ENCODE peak calls at places on chromosomes 5 and 9, in ten cellular contexts. K is NCI-H1417; A is H1; I is AG09309; U is heart left ventricle; F is CD8-positive, alpha-beta memory T cell; H is activated T-cell treated with anti-CD3 and anti-CD28 coated beads, Interleukin-2, amount 50 U/mL, for 4 hours; J is cerebellum; P is AG20443; M is NCI-H146. X is an unnamed sample.

GRCh38 chr5:55857247-55857640 is 6.1 kb downstream of the IL31RA start:
- DNase-seq in M (no peak), K (no peak), A (no peak), U (no peak), J (no peak), H (no peak), F (no peak), P (no peak), I (no peak), X (no peak)

GRCh38 chr5:82885657-82886389 is 191.4 kb downstream of the TMEM167A start:
- DNase-seq in J (no peak), F (no peak), I (no peak), H (no peak), M (no peak), K (no peak), U (no peak), P (no peak), A (no peak), X (no peak)

GRCh38 chr9:79799691-79800345 is 228.1 kb downstream of the TLE4 start:
- DNase-seq in M (no peak), P (no peak), I (no peak), K (no peak), J (peak; percentile 49), H (no peak), F (no peak), U (peak; percentile 71), A (no peak), X (no peak)

GRCh38 chr9:125529589-125530515 is 177.2 kb downstream of the MAPKAP1 start:
- DNase-seq in U (no peak), I (no peak), H (no peak), A (no peak), K (no peak), F (no peak), M (no peak), J (no peak), P (no peak), X (no peak)

GRCh38 chr5:122367445-122367844 is 55.4 kb downstream of the SNCAIP start:
- DNase-seq in P (no peak), I (no peak), H (no peak), F (no peak), A (no peak), K (no peak), U (no peak), J (no peak), M (no peak), X (no peak)

GRCh38 chr5:127425037-127425436 is 92.4 kb upstream of the PRRC1 start:
- DNase-seq in K (no peak), M (no peak), U (no peak), I (no peak), P (no peak), A (no peak), F (no peak), H (no peak), J (no peak), X (no peak)

GRCh38 chr5:107388111-107388861 is 282.5 kb downstream of the EFNA5 start:
- DNase-seq in U (no peak), I (peak; percentile 93), J (no peak), H (no peak), P (peak; percentile 65), M (no peak), A (no peak), K (peak; percentile 23), F (no peak), X (peak; percentile 35)

GRCh38 chr5:22465177-22465576 is 388.0 kb downstream of the CDH12 start:
- DNase-seq in F (no peak), M (no peak), J (no peak), A (no peak), H (no peak), U (no peak), K (no peak), P (no peak), I (no peak), X (no peak)

GRCh38 chr9:8364021-8364782 is 564.6 kb upstream of the DMAC1 start:
- DNase-seq in U (peak; percentile 31), H (no peak), M (no peak), K (no peak), I (no peak), F (no peak), J (peak; percentile 23), A (no peak), P (no peak), X (no peak)

GRCh38 chr9:137956688-137957385 is 79.3 kb downstream of the CACNA1B start:
- DNase-seq in I (no peak), J (no peak), K (no peak), H (no peak), P (no peak), M (no peak), A (no peak), U (peak; percentile 8), F (no peak), X (no peak)

GRCh38 chr9:107007981-107008380 is 145.0 kb downstream of the ZNF462 start:
- DNase-seq in M (no peak), F (no peak), K (no peak), U (no peak), I (no peak), H (no peak), P (no peak), A (no peak), J (peak; percentile 10), X (no peak)

GRCh38 chr5:9877473-9877872 is 247.3 kb upstream of the TAS2R1 start:
- DNase-seq in F (no peak), J (no peak), M (no peak), A (no peak), I (no peak), H (no peak), K (no peak), U (no peak), P (peak; percentile 37), X (no peak)

GRCh38 chr5:39608024-39608423 is 183.2 kb upstream of the DAB2 start:
- DNase-seq in M (no peak), A (no peak), K (no peak), H (no peak), I (no peak), F (no peak), U (no peak), P (no peak), J (no peak), X (no peak)

GRCh38 chr5:11491658-11492057 is 412.6 kb downstream of the CTNND2 start:
- DNase-seq in J (no peak), I (no peak), F (no peak), U (no peak), K (no peak), A (no peak), M (no peak), H (no peak), P (no peak), X (no peak)

GRCh38 chr9:18424132-18424531 is 49.8 kb upstream of the ADAMTSL1 start:
- DNase-seq in P (no peak), K (no peak), U (no peak), A (no peak), F (no peak), J (no peak), M (no peak), I (no peak), H (no peak), X (no peak)

GRCh38 chr5:144028644-144029043 is 141.8 kb downstream of the YIPF5 start:
- DNase-seq in P (peak; percentile 79), J (no peak), M (no peak), I (peak; percentile 89), F (no peak), H (no peak), U (no peak), A (no peak), K (peak; percentile 24), X (peak; percentile 52)

GRCh38 chr9:87059740-87060139 is 112.4 kb upstream of the GAS1 start:
- DNase-seq in H (no peak), M (no peak), J (no peak), A (no peak), U (no peak), K (no peak), F (no peak), P (no peak), I (no peak), X (no peak)

GRCh38 chr9:95715911-95716435 is 159.5 kb upstream of the ERCC6L2 start:
- DNase-seq in F (no peak), A (no peak), U (no peak), J (no peak), P (no peak), K (no peak), H (no peak), M (no peak), I (no peak), X (no peak)

GRCh38 chr5:59917121-59917520 is 23.6 kb upstream of the PDE4D start:
- DNase-seq in J (no peak), U (no peak), P (no peak), F (no peak), M (no peak), A (no peak), K (no peak), I (no peak), H (no peak), X (no peak)

GRCh38 chr9:93300585-93301081 is 116.7 kb downstream of the WNK2 start:
- DNase-seq in P (peak; percentile 7), F (no peak), A (no peak), K (no peak), U (no peak), M (no peak), H (no peak), J (no peak), I (no peak), X (no peak)

GRCh38 chr5:148844433-148845279 is 18.2 kb downstream of the ADRB2 start:
- DNase-seq in U (no peak), K (no peak), J (no peak), H (peak; percentile 16), M (no peak), I (no peak), P (no peak), A (no peak), F (no peak), X (no peak)

GRCh38 chr9:129712595-129713524 is 40.0 kb downstream of the PTGES start:
- DNase-seq in J (no peak), K (no peak), M (no peak), U (no peak), F (no peak), I (peak; percentile 84), H (no peak), P (peak; percentile 84), A (no peak), X (peak; percentile 76)

GRCh38 chr9:19807182-19807892 is 18.5 kb upstream of the SLC24A2 start:
- DNase-seq in I (no peak), H (no peak), F (no peak), A (no peak), K (no peak), U (no peak), P (no peak), J (no peak), M (no peak), X (no peak)

GRCh38 chr9:114981095-114981494 is 50.7 kb upstream of the TNFSF8 start:
- DNase-seq in H (no peak), U (no peak), K (no peak), M (no peak), A (no peak), I (peak; percentile 25), J (no peak), F (no peak), P (no peak), X (no peak)

GRCh38 chr9:131120620-131121228 is 4.7 kb upstream of the NUP214 start:
- DNase-seq in U (no peak), H (no peak), F (no peak), A (no peak), K (no peak), I (no peak), J (no peak), M (no peak), P (no peak), X (no peak)

GRCh38 chr5:154410786-154411185 is 35.0 kb upstream of the SAP30L start:
- DNase-seq in P (no peak), K (no peak), J (no peak), H (no peak), F (no peak), U (no peak), A (no peak), I (no peak), M (no peak), X (no peak)

GRCh38 chr5:120446068-120446492 is 18.0 kb upstream of the PRR16 start:
- DNase-seq in I (peak; percentile 84), J (no peak), M (no peak), F (no peak), A (no peak), H (no peak), K (no peak), P (peak; percentile 67), U (no peak), X (peak; percentile 72)

GRCh38 chr9:131306397-131306997 is 17.0 kb downstream of the PLPP7 start:
- DNase-seq in K (no peak), P (no peak), U (no peak), M (no peak), J (no peak), H (no peak), I (no peak), F (no peak), A (no peak), X (no peak)

X was measured in AG08396.